ENCODE peak calls at places on chromosome 4, in ten cellular contexts. A, W, B, Z, G, I, J, E, R and U are unnamed samples.

GRCh38 chr4:127143460-127144190 is 489.1 kb upstream of the INTU start:
- DNase-seq in Z (no peak), I (no peak), R (no peak), J (no peak), B (no peak), W (no peak), A (no peak), G (no peak), E (no peak), U (peak; percentile 87)

GRCh38 chr4:3320361-3321023 is 27.7 kb downstream of the RGS12 start:
- DNase-seq in Z (no peak), I (no peak), G (no peak), R (no peak), W (no peak), A (no peak), J (no peak), E (no peak), B (no peak), U (no peak)

GRCh38 chr4:32203340-32203739 is 1483.2 kb downstream of the PCDH7 start:
- DNase-seq in I (no peak), W (no peak), G (no peak), B (no peak), J (no peak), A (no peak), E (no peak), Z (no peak), R (no peak), U (no peak)

GRCh38 chr4:20408596-20408995 is 156.9 kb downstream of the SLIT2 start:
- DNase-seq in E (no peak), I (no peak), B (no peak), A (no peak), W (no peak), R (no peak), G (no peak), Z (no peak), J (no peak), U (peak; percentile 46)

GRCh38 chr4:141807501-141807900 is 171.1 kb downstream of the IL15 start:
- DNase-seq in B (no peak), R (no peak), J (no peak), Z (no peak), I (no peak), G (no peak), W (no peak), E (no peak), A (no peak), U (no peak)

GRCh38 chr4:26510334-26510705 is 20.0 kb upstream of the CCKAR start:
- DNase-seq in E (no peak), W (no peak), B (no peak), R (no peak), G (no peak), A (no peak), I (no peak), J (no peak), Z (no peak), U (peak; percentile 22)

GRCh38 chr4:58776627-58777026 is 1666.4 kb upstream of the IGFBP7 start:
- DNase-seq in A (no peak), J (peak; percentile 37), B (no peak), I (no peak), G (no peak), E (no peak), R (no peak), W (no peak), Z (no peak), U (no peak)

GRCh38 chr4:118112117-118112516 is 77.8 kb downstream of the NDST3 start:
- DNase-seq in E (no peak), W (no peak), G (no peak), J (no peak), I (no peak), A (no peak), Z (no peak), R (no peak), B (no peak), U (no peak)

GRCh38 chr4:33709247-33709646 is 2535.1 kb downstream of the ARAP2 start:
- DNase-seq in B (no peak), W (no peak), J (no peak), E (no peak), I (no peak), G (no peak), A (no peak), R (no peak), Z (no peak), U (peak; percentile 44)

GRCh38 chr4:8905773-8906667 is 34.4 kb upstream of the HMX1 start:
- DNase-seq in R (no peak), W (no peak), A (no peak), G (no peak), I (no peak), E (no peak), Z (no peak), B (peak; percentile 50), J (no peak), U (no peak)

GRCh38 chr4:151801547-151802516 is 41.0 kb upstream of the GATB start:
- DNase-seq in E (peak; percentile 30), Z (peak; percentile 47), W (peak; percentile 35), R (peak; percentile 28), A (peak; percentile 26), I (no peak), J (no peak), G (peak; percentile 22), B (peak; percentile 50), U (peak; percentile 44)

GRCh38 chr4:3323071-3323481 is 30.3 kb downstream of the RGS12 start:
- DNase-seq in R (no peak), I (no peak), W (no peak), Z (no peak), E (no peak), G (no peak), A (no peak), B (no peak), J (no peak), U (no peak)

GRCh38 chr4:2941138-2942036 is 21.8 kb downstream of the NOP14 start:
- DNase-seq in W (no peak), R (no peak), I (no peak), E (no peak), Z (no peak), A (no peak), B (peak; percentile 45), G (no peak), J (no peak), U (no peak)

GRCh38 chr4:141339966-141340365 is 119.3 kb downstream of the ZNF330 start:
- DNase-seq in Z (no peak), B (no peak), W (no peak), J (no peak), A (no peak), G (no peak), E (no peak), I (no peak), R (no peak), U (peak; percentile 24)

GRCh38 chr4:1976416-1977352 is 32.1 kb downstream of the NELFA start:
- DNase-seq in E (no peak), A (no peak), R (no peak), W (no peak), G (no peak), Z (no peak), I (no peak), B (peak; percentile 41), J (no peak), U (no peak)

GRCh38 chr4:169619518-169619957 is 840 bp upstream of the CLCN3 start:
- DNase-seq in E (no peak), A (peak; percentile 75), J (peak; percentile 56), G (peak; percentile 52), W (peak; percentile 44), Z (peak; percentile 34), R (no peak), B (peak; percentile 34), I (peak; percentile 65), U (peak; percentile 37)

GRCh38 chr4:2935762-2936743 is 27.2 kb downstream of the NOP14 start:
- DNase-seq in J (no peak), G (no peak), R (peak; percentile 84), Z (peak; percentile 43), A (no peak), E (no peak), W (peak; percentile 55), B (no peak), I (no peak), U (no peak)

GRCh38 chr4:25723409-25723808 is 67.8 kb downstream of the SLC34A2 start:
- DNase-seq in R (no peak), Z (no peak), B (no peak), J (no peak), A (no peak), E (no peak), W (no peak), G (no peak), I (no peak), U (peak; percentile 3)

GRCh38 chr4:7699040-7699439 is 240.6 kb downstream of the AFAP1 start:
- DNase-seq in E (no peak), R (no peak), Z (no peak), W (no peak), I (no peak), A (no peak), J (peak; percentile 15), G (no peak), B (peak; percentile 74), U (peak; percentile 95)